ENCODE peak calls at places on chromosomes 6 and 20, in seven cellular contexts. H is NCI-H1048; Y is SK-N-DZ; A is EH; W is NCI-H510A treated with DMSO at 0.1 percent for 48 hours; F is substantia nigra; O is activated CD4-positive, alpha-beta T cell treated with anti-CD3 and anti-CD28 coated beads, Interleukin-2, amount 50 U/mL, for 48 hours. T is an unnamed sample.

GRCh38 chr6:17988422-17988944 is 1.0 kb upstream of the KIF13A start:
- DNase-seq in H (no peak), Y (no peak), A (no peak), W (peak; percentile 73), F (no peak), O (no peak), T (no peak)

GRCh38 chr6:16028966-16029365 is 99.9 kb upstream of the MYLIP start:
- DNase-seq in H (no peak), Y (no peak), A (no peak), W (no peak), F (no peak), O (peak; percentile 7), T (no peak)

GRCh38 chr20:6575912-6576391 is 191.5 kb upstream of the BMP2 start:
- DNase-seq in H (peak; percentile 64), Y (no peak), A (peak; percentile 55), W (no peak), F (no peak), O (no peak), T (no peak)

GRCh38 chr6:63923139-63923739 is 287.6 kb downstream of the PHF3 start:
- DNase-seq in H (peak; percentile 8), Y (peak; percentile 35), A (peak; percentile 21), W (peak; percentile 47), F (no peak), O (no peak), T (no peak)

GRCh38 chr20:58639182-58640146 is 11.6 kb upstream of the STX16 start:
- DNase-seq in H (no peak), Y (no peak), A (no peak), W (no peak), F (no peak), O (no peak), T (no peak)

GRCh38 chr6:24882295-24882694 is 53.5 kb downstream of the RIPOR2 start:
- DNase-seq in H (no peak), Y (no peak), A (peak; percentile 66), W (no peak), F (no peak), O (no peak), T (no peak)

GRCh38 chr6:135053433-135053832 is 1.2 kb downstream of the HBS1L start:
- DNase-seq in H (no peak), Y (no peak), A (no peak), W (no peak), F (no peak), O (no peak), T (no peak)

GRCh38 chr20:22568872-22569344 is 15.5 kb downstream of the FOXA2 start:
- DNase-seq in H (no peak), Y (no peak), A (no peak), W (no peak), F (no peak), O (no peak), T (no peak)

GRCh38 chr6:135310291-135310690 is 129.2 kb downstream of the MYB start:
- DNase-seq in H (no peak), Y (no peak), A (no peak), W (no peak), F (no peak), O (no peak), T (no peak)

GRCh38 chr20:59518881-59519706 is 85.2 kb upstream of the PHACTR3 start:
- DNase-seq in H (no peak), Y (peak; percentile 79), A (peak; percentile 51), W (peak; percentile 24), F (no peak), O (peak; percentile 20), T (no peak)

GRCh38 chr6:53999088-53999755 is 112.0 kb upstream of the MLIP start:
- DNase-seq in H (no peak), Y (no peak), A (no peak), W (no peak), F (no peak), O (no peak), T (no peak)

GRCh38 chr6:34536959-34537848 is 18.9 kb downstream of the SPDEF start:
- DNase-seq in H (no peak), Y (no peak), A (no peak), W (no peak), F (no peak), O (no peak), T (no peak)

GRCh38 chr6:12635375-12635774 is 81.2 kb upstream of the PHACTR1 start:
- DNase-seq in H (no peak), Y (no peak), A (no peak), W (no peak), F (no peak), O (no peak), T (no peak)

T was measured in left ventricle myocardium superior.